ENCODE peak calls at places on chromosomes 12 and 14, in four cellular contexts. A is ovary, J is posterior cingulate gyrus, X is GDM1. Q is an unnamed sample.
A peak's percentile ranks its signal among the peaks of the same experiment; 100 is the strongest.

GRCh38 chr14:65704412-65704811 is 291.9 kb downstream of the FUT8 start:
- DNase-seq in J (no peak), A (no peak), X (no peak), Q (no peak)

GRCh38 chr12:65082411-65082810 is 38.7 kb downstream of the WIF1 start:
- DNase-seq in X (no peak), A (no peak), J (no peak), Q (no peak)

GRCh38 chr12:4392223-4392742 is 12.8 kb upstream of the FGF23 start:
- DNase-seq in X (no peak), J (no peak), A (no peak), Q (no peak)

GRCh38 chr12:108289342-108290131 is 49.6 kb downstream of the CMKLR1 start:
- DNase-seq in A (peak; percentile 40), X (no peak), J (no peak), Q (no peak)

GRCh38 chr12:132955933-132956725 is at the start of gene ZNF605:
- DNase-seq in A (peak; percentile 86), X (peak; percentile 77), J (peak; percentile 99), Q (peak; percentile 65)

GRCh38 chr14:73269729-73270651 is 32.7 kb downstream of the PAPLN start:
- DNase-seq in A (peak; percentile 49), J (peak; percentile 88), X (no peak), Q (no peak)

GRCh38 chr14:50766338-50766886 is 64.5 kb downstream of the NIN start:
- DNase-seq in X (no peak), A (no peak), J (no peak), Q (no peak)

GRCh38 chr12:115598827-115599226 is 678.7 kb downstream of the MED13L start:
- DNase-seq in X (no peak), J (peak; percentile 89), A (no peak), Q (no peak)

GRCh38 chr12:229441-230191 is 15.7 kb upstream of the SLC6A12 start:
- DNase-seq in A (no peak), X (no peak), J (peak; percentile 83), Q (no peak)

GRCh38 chr14:64656986-64657385 is 47.2 kb upstream of the PLEKHG3 start:
- DNase-seq in J (no peak), X (no peak), A (peak; percentile 50), Q (no peak)

GRCh38 chr14:38838049-38838978 is 264.7 kb downstream of the SEC23A start:
- DNase-seq in J (peak; percentile 70), X (no peak), A (no peak), Q (no peak)

GRCh38 chr14:71533396-71533795 is 398.8 kb upstream of the RGS6 start:
- DNase-seq in A (no peak), J (no peak), X (no peak), Q (no peak)

GRCh38 chr12:103657331-103657730 is 70.3 kb downstream of the STAB2 start:
- DNase-seq in A (no peak), J (no peak), X (no peak), Q (no peak)

GRCh38 chr12:21113266-21113665 is 17.7 kb upstream of the SLCO1B1 start:
- DNase-seq in X (no peak), A (no peak), J (no peak), Q (no peak)

GRCh38 chr12:80472912-80473500 is 29.0 kb downstream of the PTPRQ start:
- DNase-seq in J (peak; percentile 7), A (no peak), X (no peak), Q (peak; percentile 1)

GRCh38 chr12:57231276-57232021 is 1.9 kb downstream of the SHMT2 start:
- DNase-seq in A (no peak), X (no peak), J (no peak), Q (no peak)

GRCh38 chr14:65565948-65566347 is 153.4 kb downstream of the FUT8 start:
- DNase-seq in X (no peak), A (no peak), J (no peak), Q (no peak)

GRCh38 chr14:50095895-50096294 is 20.5 kb downstream of the VCPKMT start:
- DNase-seq in X (no peak), J (no peak), A (no peak), Q (no peak)

GRCh38 chr12:25347716-25348261 is 97.1 kb upstream of the KRAS start:
- DNase-seq in J (no peak), A (no peak), X (no peak), Q (peak; percentile 5)

GRCh38 chr12:12925383-12925782 is 26.6 kb downstream of the GPRC5D start:
- DNase-seq in A (no peak), J (no peak), X (no peak), Q (no peak)

GRCh38 chr12:48930475-48930874 is 5.2 kb upstream of the FKBP11 start:
- DNase-seq in A (no peak), X (no peak), J (no peak), Q (no peak)

GRCh38 chr14:61537567-61538463 is 157.5 kb upstream of the HIF1A start:
- DNase-seq in J (no peak), X (no peak), A (no peak), Q (no peak)

GRCh38 chr12:66776974-66777373 is 98.1 kb upstream of the GRIP1 start:
- DNase-seq in J (no peak), A (no peak), X (peak; percentile 12), Q (no peak)

GRCh38 chr14:60775296-60775695 is 40.7 kb downstream of the MNAT1 start:
- DNase-seq in J (no peak), A (no peak), X (no peak), Q (no peak)

GRCh38 chr12:92080390-92081285 is 65.0 kb downstream of the BTG1 start:
- DNase-seq in X (no peak), A (no peak), J (no peak), Q (no peak)

GRCh38 chr14:100523536-100524025 is 63.6 kb downstream of the BEGAIN start:
- DNase-seq in X (no peak), J (no peak), A (no peak), Q (no peak)

GRCh38 chr12:68963456-68963859 is 30.5 kb upstream of the CPM start:
- DNase-seq in J (no peak), X (no peak), A (no peak), Q (peak; percentile 74)

GRCh38 chr14:38290601-38291190 is 34.8 kb upstream of the CLEC14A start:
- DNase-seq in J (no peak), A (no peak), X (no peak), Q (no peak)

GRCh38 chr14:95504135-95505029 is 12.1 kb downstream of the SYNE3 start:
- DNase-seq in X (no peak), J (no peak), A (no peak), Q (no peak)

GRCh38 chr12:6635375-6635855 is 344 bp downstream of the LPAR5 start:
- DNase-seq in J (no peak), X (peak; percentile 47), A (no peak), Q (peak; percentile 59)

GRCh38 chr14:106141242-106142220 is 615.1 kb downstream of the TMEM121 start:
- DNase-seq in J (no peak), X (no peak), A (no peak), Q (no peak)

GRCh38 chr12:30533518-30533917 is 162.2 kb downstream of the IPO8 start:
- DNase-seq in J (no peak), A (no peak), X (no peak), Q (no peak)

Q was measured in HL-60.